ENCODE peak calls at places on chromosomes 2 and 18, in six cellular contexts. O, U, M, D, J and Z are unnamed samples.

GRCh38 chr2:121080013-121080772 is 204.8 kb downstream of the TFCP2L1 start:
- DNase-seq in O (peak; percentile 60), U (peak; percentile 43), M (peak; percentile 57), D (peak; percentile 82), J (peak; percentile 71), Z (peak; percentile 50)

GRCh38 chr2:240893363-240893828 is 2.6 kb downstream of the MAB21L4 start:
- DNase-seq in O (peak; percentile 48), U (no peak), M (peak; percentile 85), D (peak; percentile 38), J (no peak), Z (peak; percentile 64)

GRCh38 chr18:48715651-48716354 is 177.0 kb downstream of the CTIF start:
- DNase-seq in O (no peak), U (peak; percentile 73), M (no peak), D (no peak), J (no peak), Z (no peak)

GRCh38 chr18:26504831-26505230 is 43.5 kb downstream of the KCTD1 start:
- DNase-seq in O (no peak), U (no peak), M (no peak), D (peak; percentile 42), J (peak; percentile 15), Z (no peak)

GRCh38 chr2:240991378-240992263 is 6.8 kb upstream of the SNED1 start:
- DNase-seq in O (peak; percentile 93), U (peak; percentile 87), M (no peak), D (peak; percentile 94), J (peak; percentile 71), Z (peak; percentile 100)

GRCh38 chr18:8991131-8991530 is 111.4 kb upstream of the NDUFV2 start:
- DNase-seq in O (peak; percentile 27), U (no peak), M (no peak), D (no peak), J (no peak), Z (peak; percentile 52)

GRCh38 chr2:14634885-14635871 is 2.7 kb downstream of the LRATD1 start:
- DNase-seq in O (peak; percentile 47), U (peak; percentile 56), M (peak; percentile 14), D (peak; percentile 82), J (peak; percentile 84), Z (peak; percentile 40)

GRCh38 chr2:171813729-171814128 is 80.3 kb downstream of the SLC25A12 start:
- DNase-seq in O (no peak), U (no peak), M (no peak), D (no peak), J (no peak), Z (no peak)

GRCh38 chr2:204306667-204307066 is 238.6 kb upstream of the PARD3B start:
- DNase-seq in O (no peak), U (no peak), M (no peak), D (no peak), J (no peak), Z (no peak)

GRCh38 chr2:180450841-180451240 is 443.7 kb upstream of the CWC22 start:
- DNase-seq in O (no peak), U (no peak), M (no peak), D (no peak), J (no peak), Z (no peak)

GRCh38 chr2:24857741-24858140 is 62.3 kb downstream of the ADCY3 start:
- DNase-seq in O (no peak), U (no peak), M (no peak), D (no peak), J (no peak), Z (no peak)

GRCh38 chr2:240507060-240507777 is 50.6 kb downstream of the ANKMY1 start:
- DNase-seq in O (no peak), U (peak; percentile 3), M (no peak), D (no peak), J (peak; percentile 6), Z (no peak)

GRCh38 chr18:12769644-12770440 is 67.0 kb downstream of the PSMG2 start:
- DNase-seq in O (peak; percentile 25), U (no peak), M (no peak), D (no peak), J (no peak), Z (no peak)

GRCh38 chr2:105519516-105519915 is 120.7 kb upstream of the FHL2 start:
- DNase-seq in O (no peak), U (no peak), M (no peak), D (no peak), J (no peak), Z (no peak)

GRCh38 chr2:112174383-112174782 is 36.2 kb downstream of the FBLN7 start:
- DNase-seq in O (no peak), U (no peak), M (no peak), D (no peak), J (no peak), Z (no peak)

GRCh38 chr2:171923206-171923605 is 945 bp downstream of the HAT1 start:
- DNase-seq in O (peak; percentile 67), U (no peak), M (no peak), D (peak; percentile 27), J (peak; percentile 21), Z (peak; percentile 56)

GRCh38 chr2:31318360-31319336 is 84.7 kb downstream of the EHD3 start:
- DNase-seq in O (peak; percentile 87), U (no peak), M (peak; percentile 65), D (no peak), J (no peak), Z (peak; percentile 97)

GRCh38 chr2:63052411-63053234 is 2.0 kb downstream of the OTX1 start:
- DNase-seq in O (no peak), U (no peak), M (peak; percentile 15), D (no peak), J (no peak), Z (no peak)

GRCh38 chr2:127413782-127414743 is 4.2 kb upstream of the PROC start:
- DNase-seq in O (peak; percentile 73), U (no peak), M (no peak), D (peak; percentile 81), J (no peak), Z (peak; percentile 67)

GRCh38 chr2:137947714-137948336 is 16.4 kb upstream of the HNMT start:
- DNase-seq in O (peak; percentile 58), U (peak; percentile 64), M (peak; percentile 47), D (peak; percentile 84), J (peak; percentile 86), Z (peak; percentile 64)

GRCh38 chr2:197309369-197310231 is 980 bp downstream of the ANKRD44 start:
- DNase-seq in O (peak; percentile 9), U (peak; percentile 19), M (peak; percentile 59), D (no peak), J (peak; percentile 33), Z (no peak)

GRCh38 chr18:58871514-58872490 is 7.1 kb downstream of the ZNF532 start:
- DNase-seq in O (no peak), U (no peak), M (no peak), D (no peak), J (no peak), Z (no peak)

GRCh38 chr2:15159751-15160177 is 401.4 kb downstream of the NBAS start:
- DNase-seq in O (peak; percentile 43), U (no peak), M (peak; percentile 19), D (peak; percentile 75), J (no peak), Z (peak; percentile 60)